ENCODE peak calls at places on chromosomes 2 and 18, in six cellular contexts. One of them, this sample, is unnamed.

GRCh38 chr2:240481720-240482119 is 46.3 kb downstream of the GPC1 start:
- ATAC-seq in psoas muscle: no peak
- ATAC-seq in natural killer cell: no peak
- ATAC-seq in Panc1: peak; percentile 54
- ATAC-seq in heart left ventricle: peak; percentile 18
- ATAC-seq in activated T-cell treated with anti-CD3 and anti-CD28 coated beads, Interleukin-2, amount 50 U/mL, for 4 hours: no peak
- ATAC-seq in this sample: no peak

GRCh38 chr18:73920033-73920432 is 227.6 kb downstream of the FBXO15 start:
- ATAC-seq in natural killer cell: no peak
- ATAC-seq in activated T-cell treated with anti-CD3 and anti-CD28 coated beads, Interleukin-2, amount 50 U/mL, for 4 hours: no peak
- ATAC-seq in psoas muscle: no peak
- ATAC-seq in heart left ventricle: no peak
- ATAC-seq in Panc1: no peak
- ATAC-seq in this sample: no peak

GRCh38 chr18:7545734-7546133 is 21.4 kb upstream of the PTPRM start:
- ATAC-seq in psoas muscle: no peak
- ATAC-seq in activated T-cell treated with anti-CD3 and anti-CD28 coated beads, Interleukin-2, amount 50 U/mL, for 4 hours: no peak
- ATAC-seq in heart left ventricle: no peak
- ATAC-seq in natural killer cell: no peak
- ATAC-seq in Panc1: no peak
- ATAC-seq in this sample: peak; percentile 16

GRCh38 chr2:156319811-156320490 is 12.6 kb downstream of the NR4A2 start:
- ATAC-seq in heart left ventricle: peak; percentile 82
- ATAC-seq in activated T-cell treated with anti-CD3 and anti-CD28 coated beads, Interleukin-2, amount 50 U/mL, for 4 hours: peak; percentile 35
- ATAC-seq in Panc1: peak; percentile 84
- ATAC-seq in natural killer cell: peak; percentile 16
- ATAC-seq in psoas muscle: peak; percentile 78
- ATAC-seq in this sample: peak; percentile 69

GRCh38 chr2:42410732-42411514 is 49.9 kb upstream of the COX7A2L start:
- ATAC-seq in heart left ventricle: no peak
- ATAC-seq in psoas muscle: no peak
- ATAC-seq in activated T-cell treated with anti-CD3 and anti-CD28 coated beads, Interleukin-2, amount 50 U/mL, for 4 hours: no peak
- ATAC-seq in natural killer cell: no peak
- ATAC-seq in Panc1: no peak
- ATAC-seq in this sample: no peak

GRCh38 chr2:152407204-152407721 is 72.3 kb downstream of the FMNL2 start:
- ATAC-seq in heart left ventricle: peak; percentile 76
- ATAC-seq in natural killer cell: peak; percentile 43
- ATAC-seq in psoas muscle: peak; percentile 67
- ATAC-seq in Panc1: peak; percentile 78
- ATAC-seq in activated T-cell treated with anti-CD3 and anti-CD28 coated beads, Interleukin-2, amount 50 U/mL, for 4 hours: no peak
- ATAC-seq in this sample: no peak

GRCh38 chr2:114128255-114128654 is 238.4 kb downstream of the ACTR3 start:
- ATAC-seq in Panc1: no peak
- ATAC-seq in activated T-cell treated with anti-CD3 and anti-CD28 coated beads, Interleukin-2, amount 50 U/mL, for 4 hours: no peak
- ATAC-seq in heart left ventricle: no peak
- ATAC-seq in natural killer cell: no peak
- ATAC-seq in psoas muscle: no peak
- ATAC-seq in this sample: no peak

GRCh38 chr2:166091439-166091838 is 36.4 kb downstream of the SCN1A start:
- ATAC-seq in heart left ventricle: no peak
- ATAC-seq in activated T-cell treated with anti-CD3 and anti-CD28 coated beads, Interleukin-2, amount 50 U/mL, for 4 hours: no peak
- ATAC-seq in Panc1: no peak
- ATAC-seq in natural killer cell: no peak
- ATAC-seq in psoas muscle: no peak
- ATAC-seq in this sample: no peak

GRCh38 chr18:23280844-23281243 is 145.6 kb downstream of the CABLES1 start:
- ATAC-seq in activated T-cell treated with anti-CD3 and anti-CD28 coated beads, Interleukin-2, amount 50 U/mL, for 4 hours: no peak
- ATAC-seq in psoas muscle: no peak
- ATAC-seq in Panc1: no peak
- ATAC-seq in natural killer cell: no peak
- ATAC-seq in heart left ventricle: no peak
- ATAC-seq in this sample: no peak

GRCh38 chr18:55547705-55548056 is 40.3 kb downstream of the TCF4 start:
- ATAC-seq in heart left ventricle: no peak
- ATAC-seq in activated T-cell treated with anti-CD3 and anti-CD28 coated beads, Interleukin-2, amount 50 U/mL, for 4 hours: no peak
- ATAC-seq in natural killer cell: no peak
- ATAC-seq in Panc1: no peak
- ATAC-seq in psoas muscle: peak; percentile 38
- ATAC-seq in this sample: no peak

GRCh38 chr2:19029655-19030054 is 328.8 kb downstream of the OSR1 start:
- ATAC-seq in heart left ventricle: no peak
- ATAC-seq in natural killer cell: no peak
- ATAC-seq in psoas muscle: no peak
- ATAC-seq in activated T-cell treated with anti-CD3 and anti-CD28 coated beads, Interleukin-2, amount 50 U/mL, for 4 hours: no peak
- ATAC-seq in Panc1: no peak
- ATAC-seq in this sample: no peak